ENCODE peak calls at places on chromosome 13, in eight cellular contexts. G is hepatocyte, D is colonic mucosa, J is left ventricle myocardium inferior, Y is IMR-90, E is cardiac muscle cell, T is PC-3, X is uterus. V is an unnamed sample. For H3K36me3 and H3K9me3, the result is how much of the 10 kb centered on the place peaks cover.

GRCh38 chr13:111316161-111316730 is 4.2 kb upstream of the TEX29 start:
- DNase-seq in D (no peak), T (no peak), J (no peak), X (no peak), Y (no peak), E (no peak), G (no peak), V (no peak)

GRCh38 chr13:110698689-110699088 is 7.2 kb downstream of the CARS2 start:
- DNase-seq in G (no peak), X (no peak), D (no peak), T (no peak), Y (no peak), E (no peak), J (no peak), V (no peak)

GRCh38 chr13:69092615-69093322 is 1014.9 kb upstream of the ATXN8OS start:
- DNase-seq in T (no peak), X (no peak), Y (no peak), E (no peak), J (no peak), G (no peak), D (no peak), V (no peak)

GRCh38 chr13:27130223-27131015 is 41.2 kb downstream of the USP12 start:
- DNase-seq in E (no peak), T (peak), Y (peak), J (no peak), X (no peak), G (no peak), D (no peak), V (no peak)

GRCh38 chr13:46146898-46147297 is 35.1 kb downstream of the LCP1 start:
- DNase-seq in X (no peak), Y (no peak), E (peak), D (no peak), T (no peak), G (peak), J (no peak), V (peak)

GRCh38 chr13:73262862-73263627 is 204.2 kb downstream of the KLF5 start:
- DNase-seq in Y (no peak), G (no peak), D (no peak), X (no peak), T (peak), J (no peak), E (no peak), V (no peak)

GRCh38 chr13:109182777-109183465 is 553.5 kb downstream of the MYO16 start:
- DNase-seq in Y (peak), X (no peak), E (peak), D (no peak), T (no peak), J (no peak), G (no peak), V (no peak)

GRCh38 chr13:76944457-76944856 is 3.9 kb upstream of the ACOD1 start:
- DNase-seq in G (no peak), D (no peak), T (peak), E (no peak), J (no peak), X (no peak), Y (peak), V (no peak)

GRCh38 chr13:52599853-52600603 is 42.2 kb upstream of the HNRNPA1L2 start:
- DNase-seq in X (peak), E (peak), D (peak), J (peak), G (peak), T (no peak), Y (peak), V (no peak)

GRCh38 chr13:104750377-104750776 is 1684.2 kb upstream of the SLC10A2 start:
- DNase-seq in G (peak), E (no peak), J (no peak), D (no peak), X (no peak), Y (no peak), T (peak), V (no peak)

GRCh38 chr13:90154311-90154960 is 1193.1 kb upstream of the MIR17HG start:
- DNase-seq in G (no peak), Y (no peak), E (no peak), T (peak), J (no peak), D (no peak), X (no peak), V (peak)

GRCh38 chr13:30577381-30577780 is 40.3 kb upstream of the USPL1 start:
- DNase-seq in G (peak), E (no peak), D (no peak), T (peak), Y (peak), X (no peak), J (no peak), V (peak)

GRCh38 chr13:44093607-44094583 is 214.2 kb downstream of the LACC1 start:
- DNase-seq in T (no peak), G (peak), E (no peak), X (no peak), J (no peak), Y (no peak), D (no peak), V (no peak)

GRCh38 chr13:86087241-86087640 is 288.0 kb upstream of the SLITRK6 start:
- DNase-seq in Y (no peak), G (no peak), J (no peak), D (no peak), E (no peak), X (no peak), T (peak), V (no peak)

GRCh38 chr13:91409661-91410060 is 11.2 kb downstream of the GPC5 start:
- DNase-seq in J (no peak), D (no peak), X (no peak), Y (no peak), G (no peak), E (no peak), T (no peak), V (no peak)

GRCh38 chr13:110309159-110309476 is 2.0 kb downstream of the COL4A2 start:
- DNase-seq in Y (no peak), G (no peak), E (no peak), D (no peak), J (no peak), T (no peak), X (no peak), V (no peak)

GRCh38 chr13:22114630-22115311 is 443.9 kb downstream of the FGF9 start:
- DNase-seq in D (no peak), T (no peak), G (no peak), E (no peak), X (no peak), J (no peak), Y (peak), V (no peak)

GRCh38 chr13:51246411-51247298 is 24.5 kb downstream of the FAM124A start:
- DNase-seq in X (no peak), E (peak), J (peak), D (no peak), Y (no peak), G (no peak), T (no peak), V (no peak)

GRCh38 chr13:100510208-100510997 is 78.2 kb downstream of the GGACT start:
- DNase-seq in X (no peak), Y (no peak), E (no peak), T (no peak), D (no peak), J (no peak), G (no peak), V (no peak)

GRCh38 chr13:63209330-63210017 is 1793.8 kb upstream of the PCDH20 start:
- DNase-seq in X (no peak), J (no peak), T (no peak), E (no peak), Y (peak), D (no peak), G (no peak), V (no peak)

GRCh38 chr13:100434010-100434763 is 154.4 kb downstream of the GGACT start:
- DNase-seq in T (peak), J (no peak), Y (peak), G (no peak), D (no peak), E (no peak), X (no peak), V (no peak)

GRCh38 chr13:96871470-96871869 is 122.8 kb downstream of the OXGR1 start:
- DNase-seq in J (no peak), X (no peak), Y (no peak), D (no peak), G (no peak), T (no peak), E (no peak), V (no peak)

GRCh38 chr13:76884571-76885202 is 1.5 kb downstream of the KCTD12 start:
- DNase-seq in D (peak), X (peak), E (peak), T (peak), Y (peak), J (no peak), G (peak), V (peak)

GRCh38 chr13:32142115-32142514 is 110.5 kb downstream of the FRY start:
- DNase-seq in Y (no peak), D (no peak), X (no peak), T (no peak), G (no peak), J (no peak), E (no peak), V (no peak)

GRCh38 chr13:110266983-110267382 is 40.0 kb downstream of the COL4A1 start:
- DNase-seq in J (no peak), E (no peak), T (no peak), Y (no peak), D (no peak), G (no peak), X (peak), V (no peak)

GRCh38 chr13:76848596-76848995 is 37.6 kb downstream of the KCTD12 start:
- DNase-seq in T (no peak), G (no peak), E (no peak), Y (peak), D (no peak), J (peak), X (no peak), V (peak)

GRCh38 chr13:91659583-91660415 is 261.4 kb downstream of the GPC5 start:
- DNase-seq in J (no peak), X (no peak), T (no peak), Y (no peak), D (no peak), E (no peak), G (no peak), V (peak)

GRCh38 chr13:108974686-108975085 is 345.3 kb downstream of the MYO16 start:
- DNase-seq in J (no peak), Y (no peak), X (no peak), G (no peak), D (no peak), T (peak), E (no peak), V (no peak)

GRCh38 chr13:51763486-51763885 is 40.5 kb downstream of the DHRS12 start:
- DNase-seq in T (no peak), J (no peak), Y (no peak), X (no peak), E (no peak), D (no peak), G (no peak), V (no peak)

GRCh38 chr13:107289540-107289939 is 721.6 kb upstream of the ARGLU1 start:
- DNase-seq in Y (peak), E (no peak), J (no peak), X (no peak), D (no peak), T (no peak), G (no peak), V (no peak)

GRCh38 chr13:82010780-82011179 is 1669.9 kb upstream of the SPRY2 start:
- DNase-seq in D (no peak), T (peak), X (no peak), J (no peak), Y (no peak), G (no peak), E (no peak), V (no peak)

GRCh38 chr13:71378992-71379905 is 487.8 kb downstream of the DACH1 start:
- DNase-seq in T (peak), J (no peak), D (no peak), E (no peak), Y (no peak), G (no peak), X (no peak), V (no peak)

GRCh38 chr13:37656247-37656940 is 57.8 kb upstream of the POSTN start:
- DNase-seq in E (no peak), J (no peak), Y (peak), D (no peak), G (peak), T (peak), X (no peak), V (peak)

GRCh38 chr13:42039946-42040729 is 8.3 kb upstream of the DGKH start:
- DNase-seq in E (peak), Y (peak), J (peak), X (peak), G (peak), T (peak), D (peak), V (peak)

GRCh38 chr13:42040730-42041016 is 7.8 kb upstream of the DGKH start:
- DNase-seq in T (no peak), X (no peak), D (no peak), E (no peak), Y (no peak), J (no peak), G (no peak), V (peak)

GRCh38 chr13:42039457-42039945 is 8.9 kb upstream of the DGKH start:
- DNase-seq in Y (no peak), X (peak), T (peak), D (peak), E (no peak), J (no peak), G (no peak), V (no peak)

GRCh38 chr13:42036711-42037110 is 11.7 kb upstream of the DGKH start:
- DNase-seq in Y (no peak), G (no peak), T (no peak), D (no peak), J (no peak), X (no peak), E (no peak), V (no peak)

GRCh38 chr13:42038661-42039456 is 9.6 kb upstream of the DGKH start:
- DNase-seq in X (peak), T (no peak), G (no peak), D (no peak), E (no peak), J (no peak), Y (peak), V (no peak)
- H3K4me3 ChIP-seq in X (no peak), T (peak), G (no peak), D (peak), E (peak), J (peak), Y (no peak), V (no peak)

GRCh38 chr13:113322043-113322461 is 25.0 kb downstream of the LAMP1 start:
- DNase-seq in Y (no peak), X (no peak), D (no peak), J (no peak), T (no peak), E (no peak), G (no peak), V (no peak)

GRCh38 chr13:113323869-113324268 is 26.8 kb downstream of the LAMP1 start:
- DNase-seq in E (no peak), G (no peak), J (no peak), X (no peak), Y (no peak), D (no peak), T (no peak), V (no peak)

GRCh38 chr13:113321546-113321945 is 24.5 kb downstream of the LAMP1 start:
- DNase-seq in E (no peak), G (no peak), D (no peak), X (no peak), Y (no peak), J (no peak), T (no peak), V (no peak)

GRCh38 chr13:113324336-113324882 is 27.4 kb downstream of the LAMP1 start:
- DNase-seq in G (no peak), D (no peak), X (no peak), Y (no peak), E (no peak), T (no peak), J (no peak), V (no peak)

DNA sequence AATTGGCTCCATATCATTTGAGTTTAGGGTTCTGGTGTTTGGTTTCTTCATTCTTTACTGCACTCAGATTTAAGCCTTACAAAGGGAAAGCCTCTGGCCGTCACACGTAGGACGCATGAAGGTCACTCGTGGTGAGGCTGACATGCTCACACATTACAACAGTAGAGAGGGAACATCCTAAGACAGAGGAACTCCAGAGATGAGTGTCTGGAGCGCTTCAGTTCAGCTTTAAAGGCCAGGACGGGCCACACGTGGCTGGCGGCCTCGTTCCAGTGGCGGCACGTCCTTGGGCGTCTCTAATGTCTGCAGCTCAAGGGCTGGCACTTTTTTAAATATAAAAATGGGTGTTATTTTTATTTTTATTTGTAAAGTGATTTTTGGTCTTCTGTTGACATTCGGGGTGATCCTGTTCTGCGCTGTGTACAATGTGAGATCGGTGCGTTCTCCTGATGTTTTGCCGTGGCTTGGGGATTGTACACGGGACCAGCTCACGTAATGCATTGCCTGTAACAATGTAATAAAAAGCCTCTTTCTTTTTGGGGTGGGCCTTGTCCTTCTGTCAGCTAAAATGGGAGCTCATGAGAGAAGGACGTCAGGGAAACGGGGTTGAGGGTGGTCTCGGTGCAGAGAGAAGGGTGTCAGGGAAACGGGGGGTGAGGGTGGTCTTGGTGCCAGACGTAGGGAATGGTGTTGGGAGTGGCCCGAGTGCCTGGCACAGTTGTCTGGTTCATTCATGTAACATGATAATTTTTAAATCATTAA is 26.0 kb downstream of the LAMP1 start:
- DNase-seq in D (no peak), E (peak), J (no peak), T (no peak), G (no peak), Y (no peak), X (no peak), V (no peak)
- H3K36me3 ChIP-seq in D (under half), E (under half), J (half or more), T (under half), G (under half), Y (under half), X (under half), V (under half)

DNA sequence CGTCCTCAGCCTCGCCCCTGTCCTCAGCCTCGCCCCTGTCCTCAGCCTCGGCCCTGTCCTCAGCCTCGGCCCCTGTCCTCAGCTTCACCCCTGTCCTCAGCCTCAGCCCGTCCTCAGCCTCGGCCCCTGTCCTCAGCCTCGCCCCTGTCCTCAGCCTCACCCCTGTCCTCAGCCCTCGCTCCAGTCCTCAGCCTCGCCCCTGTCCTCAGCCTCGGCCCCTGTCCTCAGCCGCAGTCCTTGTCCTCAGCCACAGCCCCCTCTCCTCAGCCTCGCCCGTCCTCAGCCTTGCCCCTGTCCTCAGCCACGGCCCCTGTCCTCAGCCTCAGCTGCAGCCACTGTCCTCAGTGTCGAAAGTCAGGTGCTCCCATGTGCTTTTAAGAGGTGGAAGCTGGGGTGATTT is 10.5 kb downstream of the C13orf46 start:
- DNase-seq in T (no peak), E (no peak), Y (no peak), X (no peak), D (no peak), J (peak), G (no peak), V (no peak)
- H3K9me3 ChIP-seq in T (under half), E (under half), Y (under half), X (under half), D (under half), J (under half), G (under half), V (under half)

GRCh38 chr13:98782654-98783053 is 30.2 kb upstream of the SLC15A1 start:
- DNase-seq in D (no peak), J (no peak), T (no peak), X (no peak), E (no peak), Y (no peak), G (no peak), V (no peak)
- H3K4me3 ChIP-seq in D (no peak), J (no peak), T (no peak), X (no peak), E (no peak), Y (no peak), G (no peak), V (no peak)

GRCh38 chr13:49450105-49450819 is 6.2 kb downstream of the SETDB2 start:
- DNase-seq in D (no peak), Y (no peak), G (no peak), X (no peak), J (no peak), T (no peak), E (no peak), V (no peak)
- H3K36me3 ChIP-seq in D (under half), Y (under half), G (under half), X (under half), J (under half), T (under half), E (under half), V (under half)

GRCh38 chr13:20015763-20016162 is 57.2 kb downstream of the ZMYM2 start:
- DNase-seq in D (no peak), E (no peak), G (no peak), Y (no peak), X (no peak), J (no peak), T (no peak), V (no peak)

GRCh38 chr13:20019033-20019432 is 60.5 kb downstream of the ZMYM2 start:
- DNase-seq in X (no peak), T (no peak), E (no peak), Y (no peak), G (no peak), D (no peak), J (no peak), V (no peak)

GRCh38 chr13:20017365-20017711 is 58.8 kb downstream of the ZMYM2 start:
- DNase-seq in E (no peak), Y (no peak), G (no peak), X (no peak), J (no peak), T (no peak), D (no peak), V (no peak)

GRCh38 chr13:20016649-20017364 is 58.3 kb downstream of the ZMYM2 start:
- DNase-seq in J (no peak), X (no peak), Y (no peak), D (no peak), G (no peak), E (no peak), T (no peak), V (no peak)
- H3K9me3 ChIP-seq in J (under half), X (under half), Y (under half), D (under half), G (under half), E (under half), T (under half), V (under half)

GRCh38 chr13:79589605-79590511 is 108.9 kb downstream of the NDFIP2 start:
- DNase-seq in Y (no peak), D (no peak), E (no peak), X (no peak), T (peak), J (no peak), G (no peak), V (no peak)
- H3K4me3 ChIP-seq in Y (no peak), D (no peak), E (no peak), X (no peak), T (peak), J (no peak), G (no peak), V (no peak)

GRCh38 chr13:61316647-61317046 is 99.0 kb downstream of the PCDH20 start:
- DNase-seq in D (no peak), X (no peak), T (no peak), E (no peak), G (no peak), J (no peak), Y (no peak), V (no peak)
- H3K36me3 ChIP-seq in D (under half), X (under half), T (under half), E (under half), G (under half), J (under half), Y (under half), V (under half)

GRCh38 chr13:112790735-112791641 is 101.2 kb downstream of the ATP11A start:
- DNase-seq in D (no peak), Y (peak), X (peak), T (no peak), E (no peak), G (no peak), J (no peak), V (no peak)

GRCh38 chr13:112791662-112792440 is 102.0 kb downstream of the ATP11A start:
- DNase-seq in X (peak), G (no peak), Y (no peak), D (no peak), T (no peak), E (no peak), J (no peak), V (no peak)

GRCh38 chr13:112795277-112795676 is 105.4 kb downstream of the ATP11A start:
- DNase-seq in J (no peak), G (no peak), Y (no peak), T (no peak), E (no peak), D (no peak), X (no peak), V (no peak)

GRCh38 chr13:112793545-112794445 is 104.0 kb downstream of the ATP11A start:
- DNase-seq in G (no peak), J (no peak), Y (no peak), T (no peak), X (peak), E (no peak), D (no peak), V (no peak)

GRCh38 chr13:112792511-112792910 is 102.7 kb downstream of the ATP11A start:
- DNase-seq in G (no peak), T (no peak), D (no peak), J (no peak), Y (no peak), X (peak), E (no peak), V (no peak)
- H3K9me3 ChIP-seq in G (under half), T (under half), D (under half), J (under half), Y (under half), X (under half), E (under half), V (under half)

V was measured in MG63.